ENCODE peak calls at places on chromosomes 3 and 15, in four cellular contexts. E is colonic mucosa, G is heart right ventricle, Q is HEK293T. T is an unnamed sample.

GRCh38 chr3:133930341-133930933 is 34.8 kb upstream of the RAB6B start:
- DNase-seq in E (peak), G (no peak), Q (peak), T (peak)

GRCh38 chr3:32583708-32584107 is 13.1 kb upstream of the DYNC1LI1 start:
- DNase-seq in E (no peak), G (no peak), Q (no peak), T (no peak)

GRCh38 chr3:120416868-120417267 is 33.9 kb downstream of the FSTL1 start:
- DNase-seq in E (no peak), G (no peak), Q (no peak), T (no peak)

GRCh38 chr15:89993344-89993743 is 7.8 kb upstream of the ZNF710 start:
- DNase-seq in E (no peak), G (no peak), Q (no peak), T (no peak)

GRCh38 chr15:68413363-68414255 is 18.4 kb downstream of the ITGA11 start:
- DNase-seq in E (peak), G (peak), Q (no peak), T (no peak)

GRCh38 chr15:70023064-70023768 is 74.5 kb downstream of the TLE3 start:
- DNase-seq in E (no peak), G (no peak), Q (no peak), T (peak)

GRCh38 chr15:90686435-90687218 is 30.5 kb upstream of the BLM start:
- DNase-seq in E (no peak), G (no peak), Q (no peak), T (no peak)

GRCh38 chr3:171190668-171191067 is 164.1 kb upstream of the SLC2A2 start:
- DNase-seq in E (no peak), G (no peak), Q (no peak), T (no peak)

GRCh38 chr15:29029651-29030195 is 143.9 kb downstream of the APBA2 start:
- DNase-seq in E (no peak), G (no peak), Q (no peak), T (no peak)

GRCh38 chr15:34621675-34622074 is 38.2 kb upstream of the GOLGA8B start:
- DNase-seq in E (no peak), G (no peak), Q (peak), T (peak)

GRCh38 chr3:115523467-115523866 is 99.8 kb upstream of the GAP43 start:
- DNase-seq in E (no peak), G (peak), Q (no peak), T (no peak)

GRCh38 chr3:174633342-174633741 is 225.8 kb upstream of the NAALADL2 start:
- DNase-seq in E (no peak), G (no peak), Q (no peak), T (no peak)

GRCh38 chr3:52857870-52858269 is 23.1 kb upstream of the MUSTN1 start:
- DNase-seq in E (no peak), G (no peak), Q (no peak), T (no peak)

T was measured in fibroblast of pulmonary artery.